ENCODE peak calls at places on chromosomes 1 and 21, in five cellular contexts. M, R, V, O and X are unnamed samples.
A peak's percentile ranks its signal among the peaks of the same experiment; 100 is the strongest.

GRCh38 chr1:2103266-2103900 is 53.2 kb downstream of the PRKCZ start:
- DNase-seq in O (no peak), M (peak; percentile 46), V (no peak), R (no peak), X (no peak)

GRCh38 chr1:216566809-216567208 is 143.6 kb upstream of the USH2A start:
- DNase-seq in R (no peak), O (no peak), M (no peak), V (no peak), X (no peak)

GRCh38 chr1:246110343-246111219 is 396.5 kb downstream of the SMYD3 start:
- DNase-seq in R (no peak), V (no peak), M (no peak), O (no peak), X (no peak)

GRCh38 chr1:200530551-200531261 is 89.8 kb downstream of the KIF14 start:
- DNase-seq in M (no peak), O (no peak), V (no peak), R (no peak), X (no peak)

GRCh38 chr21:26842976-26843911 is 2.0 kb downstream of the ADAMTS1 start:
- DNase-seq in R (peak; percentile 98), V (peak; percentile 85), M (peak; percentile 93), O (no peak), X (no peak)

GRCh38 chr1:89179343-89179742 is 3.5 kb upstream of the GBP7 start:
- DNase-seq in V (no peak), O (no peak), M (no peak), R (no peak), X (no peak)

GRCh38 chr1:109273570-109274288 is 9.2 kb downstream of the PSRC1 start:
- DNase-seq in R (no peak), M (no peak), O (no peak), V (no peak), X (no peak)

GRCh38 chr1:21396516-21396915 is 43.4 kb upstream of the NBPF3 start:
- DNase-seq in M (no peak), V (no peak), O (no peak), R (no peak), X (no peak)

GRCh38 chr1:6466023-6466422 is at the start of gene TNFRSF25:
- DNase-seq in R (no peak), V (no peak), O (no peak), M (peak; percentile 82), X (no peak)

GRCh38 chr21:17461014-17461413 is 51.8 kb upstream of the CXADR start:
- DNase-seq in M (no peak), V (peak; percentile 41), O (no peak), R (no peak), X (no peak)

GRCh38 chr1:228180271-228180987 is 14.8 kb downstream of the IBA57 start:
- DNase-seq in V (no peak), O (no peak), M (no peak), R (no peak), X (no peak)

GRCh38 chr21:35102488-35103407 is 53.6 kb upstream of the RUNX1 start:
- DNase-seq in O (no peak), R (no peak), M (no peak), V (no peak), X (no peak)

GRCh38 chr21:39847877-39848276 is 19.4 kb upstream of the PCP4 start:
- DNase-seq in O (no peak), R (peak; percentile 83), M (no peak), V (no peak), X (no peak)

GRCh38 chr21:22791986-22792560 is 1793.9 kb downstream of the NCAM2 start:
- DNase-seq in V (peak; percentile 9), O (no peak), M (no peak), R (no peak), X (no peak)

GRCh38 chr1:64112281-64112680 is 91.1 kb upstream of the UBE2U start:
- DNase-seq in O (no peak), M (no peak), R (no peak), V (no peak), X (no peak)

GRCh38 chr1:33163621-33164071 is 18.2 kb downstream of the TRIM62 start:
- DNase-seq in R (no peak), M (no peak), O (no peak), V (no peak), X (no peak)

GRCh38 chr1:87399264-87399663 is 70.6 kb downstream of the LMO4 start:
- DNase-seq in M (no peak), O (no peak), R (no peak), V (no peak), X (no peak)

GRCh38 chr21:41932576-41933258 is 21.1 kb downstream of the C2CD2 start:
- DNase-seq in M (peak; percentile 85), O (peak; percentile 8), R (no peak), V (peak; percentile 56), X (no peak)

GRCh38 chr1:89697397-89697796 is 64.5 kb downstream of the LRRC8C start:
- DNase-seq in R (no peak), M (no peak), O (no peak), V (no peak), X (no peak)

GRCh38 chr1:159953866-159954515 is at the start of gene SLAMF9:
- DNase-seq in R (no peak), V (no peak), M (no peak), O (no peak), X (no peak)

GRCh38 chr1:16048573-16049189 is 5.1 kb downstream of the CLCNKB start:
- DNase-seq in V (peak; percentile 41), O (no peak), R (no peak), M (no peak), X (no peak)

GRCh38 chr1:24385160-24385939 is 28.2 kb downstream of the STPG1 start:
- DNase-seq in M (no peak), V (no peak), R (peak; percentile 29), O (no peak), X (no peak)

GRCh38 chr1:154220970-154221814 is 437 bp downstream of the UBAP2L start:
- DNase-seq in R (peak; percentile 93), O (no peak), M (peak; percentile 93), V (peak; percentile 45), X (peak; percentile 47)

GRCh38 chr1:10430216-10431064 is at the start of gene CENPS:
- DNase-seq in V (peak; percentile 83), O (peak; percentile 68), R (peak; percentile 95), M (peak; percentile 99), X (no peak)
- TF ChIP-seq POLR2A in V (peak; percentile 33), O (peak; percentile 70), R (no peak), M (no peak), X (no peak)

GRCh38 chr1:155645648-155646047 is 35.6 kb downstream of the MSTO1 start:
- DNase-seq in O (no peak), V (no peak), M (no peak), R (no peak), X (no peak)
- H3K4me1 ChIP-seq in O (peaks cover 18% of the 10 kb centered on the region), V (no peaks in the 10 kb centered on the region), M (peaks cover 4% of the 10 kb centered on the region), R (peaks cover 5% of the 10 kb centered on the region), X (peaks cover 7% of the 10 kb centered on the region)

DNA sequence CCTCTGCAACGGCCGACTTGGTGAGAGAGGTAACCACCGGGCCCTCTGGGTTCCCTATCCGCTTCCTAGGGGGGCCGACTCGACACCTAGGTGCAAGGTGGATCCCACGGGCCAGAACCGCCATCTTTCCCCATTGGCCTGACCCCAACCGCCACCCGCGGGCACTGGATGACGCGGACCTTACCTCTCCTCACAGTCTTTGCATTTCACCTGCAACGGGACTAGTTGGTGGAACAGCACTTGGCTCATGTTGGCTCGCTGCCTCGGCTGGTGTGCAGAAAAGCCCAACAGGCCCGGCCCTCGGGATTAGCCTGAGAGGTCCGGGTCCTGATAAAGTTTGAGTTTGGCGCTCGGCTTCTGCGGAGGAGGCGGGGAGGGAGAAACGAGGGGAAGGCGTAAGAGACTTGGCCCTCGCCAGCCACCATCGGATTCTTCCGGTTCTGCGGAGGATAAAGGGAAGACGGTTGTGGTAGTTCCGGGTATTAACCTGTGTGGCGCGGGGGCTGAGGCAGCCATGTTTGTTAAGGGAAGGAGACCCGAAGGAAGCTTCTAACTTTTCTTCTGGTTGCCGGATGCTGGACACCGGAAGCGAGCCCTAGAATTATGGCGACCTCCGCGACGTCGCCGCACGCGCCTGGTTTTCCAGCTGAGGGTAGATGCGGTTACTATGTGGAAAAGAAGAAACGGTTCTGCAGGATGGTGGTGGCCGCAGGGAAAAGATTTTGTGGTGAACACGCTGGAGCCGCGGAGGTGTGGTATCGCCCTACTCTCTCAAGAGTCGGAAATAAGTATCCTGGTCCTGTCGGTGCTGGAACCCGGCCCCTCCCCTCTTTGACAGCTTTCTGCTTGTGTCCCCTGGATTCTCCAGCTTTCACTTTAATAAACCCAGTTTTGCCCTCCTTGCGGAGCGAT is at the start of the genes SASS6 and TRMT13:
- DNase-seq in O (peak; percentile 97), V (peak; percentile 98), R (peak; percentile 99), M (peak; percentile 91), X (peak; percentile 78)
- TF ChIP-seq POLR2A in O (peak; percentile 67), V (no peak), R (no peak), M (no peak), X (no peak)

DNA sequence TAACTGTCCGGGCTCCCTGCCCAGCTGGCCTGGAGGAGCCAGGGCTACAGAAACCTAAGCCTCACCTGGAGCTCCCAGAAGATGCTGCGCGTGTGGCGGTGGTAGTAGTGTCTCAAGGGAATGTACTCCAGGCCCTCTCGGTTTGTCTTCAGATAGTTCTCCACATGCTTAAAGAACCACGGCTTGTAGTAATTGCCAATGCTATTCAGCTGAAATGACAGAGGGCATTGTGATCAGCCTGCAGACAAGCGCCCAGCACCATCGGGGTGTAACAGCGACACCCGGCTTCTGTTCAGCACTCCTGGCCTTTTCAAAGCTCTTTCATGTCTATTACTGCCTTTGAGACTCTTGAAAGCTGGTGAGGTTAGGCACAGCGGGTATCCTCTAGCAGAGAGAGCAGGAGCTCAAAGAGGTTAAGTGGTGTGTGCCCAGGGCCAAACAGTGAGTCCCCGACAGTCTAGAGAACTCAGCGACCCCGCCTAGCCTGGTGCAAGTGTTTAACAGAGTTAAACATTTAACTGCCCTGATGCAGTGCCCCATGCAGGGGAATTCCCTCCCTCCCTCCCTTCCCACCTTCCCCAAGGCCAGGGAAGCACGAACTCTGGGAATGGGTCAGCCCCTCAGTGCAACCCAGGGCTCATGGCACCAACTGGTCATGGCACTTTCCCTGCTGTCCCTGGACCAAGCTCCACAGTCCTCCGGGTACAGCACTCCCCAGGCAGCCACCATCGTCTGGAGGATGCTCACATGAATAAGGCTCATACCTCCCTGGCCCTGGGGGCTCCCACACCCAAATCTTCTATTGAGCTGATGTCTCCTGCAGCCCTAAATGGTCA is 21.5 kb downstream of the DHCR24 start:
- DNase-seq in M (no peak), V (no peak), R (no peak), O (no peak), X (no peak)
- H3K4me1 ChIP-seq in M (peaks cover 25% of the 10 kb centered on the region), V (no peaks in the 10 kb centered on the region), R (no peaks in the 10 kb centered on the region), O (peaks cover 12% of the 10 kb centered on the region), X (no peaks in the 10 kb centered on the region)

DNA sequence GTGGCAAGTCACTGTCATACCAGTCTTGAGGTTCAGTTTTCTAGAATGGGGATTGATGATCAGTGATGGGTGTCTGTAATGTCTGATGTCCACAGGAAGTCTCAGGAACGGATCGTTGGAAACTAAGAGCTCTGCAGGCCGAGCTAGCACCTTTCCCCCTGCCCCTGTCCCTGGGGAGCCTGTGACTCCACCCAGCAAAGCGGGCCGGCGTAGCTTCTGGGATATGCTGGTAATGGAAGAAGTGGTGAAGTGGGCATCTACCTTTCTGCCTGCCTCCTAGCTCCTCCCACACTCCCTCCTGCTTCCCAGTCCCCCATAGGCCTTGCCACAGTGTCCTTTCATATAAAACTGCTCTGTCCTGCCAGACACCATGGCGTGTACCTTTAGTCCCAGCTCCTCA is 13.4 kb downstream of the HYI start:
- DNase-seq in O (no peak), M (no peak), V (no peak), R (no peak), X (no peak)
- TF ChIP-seq POLR2A in O (no peak), M (no peak), V (no peak), R (no peak), X (no peak)